ENCODE peak calls at places on chromosome 1, in four cellular contexts. I, T, E and R are unnamed samples.

GRCh38 chr1:3312894-3313578 is 141.4 kb upstream of the ARHGEF16 start:
- DNase-seq in I (peak), T (peak), E (no peak), R (peak)

GRCh38 chr1:97832490-97832889 is 88.3 kb downstream of the DPYD start:
- DNase-seq in I (no peak), T (peak), E (no peak), R (no peak)

GRCh38 chr1:63928197-63929105 is 154.6 kb downstream of the ROR1 start:
- DNase-seq in I (no peak), T (peak), E (no peak), R (no peak)

GRCh38 chr1:213724640-213725536 is 262.9 kb upstream of the PROX1 start:
- DNase-seq in I (peak), T (peak), E (no peak), R (peak)

GRCh38 chr1:44924835-44925464 is 61.4 kb downstream of the EIF2B3 start:
- DNase-seq in I (peak), T (no peak), E (no peak), R (no peak)

GRCh38 chr1:31944205-31945089 is 6.3 kb upstream of the PTP4A2 start:
- DNase-seq in I (peak), T (peak), E (peak), R (peak)

GRCh38 chr1:164806531-164806930 is 247.5 kb downstream of the PBX1 start:
- DNase-seq in I (no peak), T (no peak), E (no peak), R (no peak)

GRCh38 chr1:85762804-85763203 is 54.6 kb upstream of the ZNHIT6 start:
- DNase-seq in I (no peak), T (no peak), E (no peak), R (no peak)

GRCh38 chr1:44786138-44786840 is 1.7 kb downstream of the BEST4 start:
- DNase-seq in I (peak), T (peak), E (peak), R (peak)

GRCh38 chr1:54887665-54888071 is 673 bp upstream of the DHCR24 start:
- DNase-seq in I (peak), T (peak), E (no peak), R (no peak)

GRCh38 chr1:33147997-33148314 is 33.9 kb downstream of the TRIM62 start:
- DNase-seq in I (peak), T (no peak), E (no peak), R (no peak)

GRCh38 chr1:207752456-207753132 is 740 bp downstream of the CD46 start:
- DNase-seq in I (peak), T (no peak), E (no peak), R (peak)